ENCODE peak calls at places on chromosomes 5 and 9, in nine cellular contexts. T, G, D, J, K, N, L, R and B are unnamed samples.
A peak's percentile ranks its signal among the peaks of the same experiment; 100 is the strongest.

GRCh38 chr5:88183255-88183654 is 85.4 kb downstream of the TMEM161B start:
- DNase-seq in T (no peak), G (no peak), D (no peak), J (no peak), K (no peak), N (no peak), L (no peak), R (no peak), B (no peak)

GRCh38 chr9:124022201-124023121 is 10.9 kb downstream of the LHX2 start:
- DNase-seq in T (no peak), G (no peak), D (no peak), J (no peak), K (peak; percentile 68), N (no peak), L (no peak), R (peak; percentile 93), B (no peak)

GRCh38 chr9:115595951-115596742 is 478.2 kb upstream of the TNC start:
- DNase-seq in T (no peak), G (no peak), D (no peak), J (no peak), K (no peak), N (no peak), L (no peak), R (no peak), B (no peak)

GRCh38 chr9:27019589-27019988 is 14.1 kb upstream of the LRRC19 start:
- DNase-seq in T (peak; percentile 11), G (no peak), D (no peak), J (no peak), K (no peak), N (no peak), L (no peak), R (no peak), B (no peak)

GRCh38 chr5:160315968-160316367 is 3.6 kb upstream of the CCNJL start:
- DNase-seq in T (peak; percentile 85), G (peak; percentile 62), D (peak; percentile 82), J (peak; percentile 53), K (peak; percentile 93), N (no peak), L (no peak), R (peak; percentile 57), B (no peak)

GRCh38 chr9:129775443-129775842 is 22.6 kb upstream of the PTGES start:
- DNase-seq in T (peak; percentile 42), G (no peak), D (no peak), J (no peak), K (no peak), N (no peak), L (no peak), R (no peak), B (no peak)

GRCh38 chr5:45695011-45695667 is 1.0 kb downstream of the HCN1 start:
- DNase-seq in T (no peak), G (no peak), D (no peak), J (no peak), K (no peak), N (no peak), L (peak; percentile 19), R (peak; percentile 70), B (no peak)

GRCh38 chr9:115022760-115023434 is 92.5 kb upstream of the TNFSF8 start:
- DNase-seq in T (no peak), G (no peak), D (no peak), J (no peak), K (peak; percentile 84), N (no peak), L (no peak), R (no peak), B (no peak)

GRCh38 chr9:123686849-123687233 is 243.1 kb downstream of the DENND1A start:
- DNase-seq in T (no peak), G (no peak), D (no peak), J (no peak), K (no peak), N (no peak), L (no peak), R (no peak), B (no peak)

GRCh38 chr9:85130260-85130659 is 460.7 kb downstream of the NTRK2 start:
- DNase-seq in T (no peak), G (no peak), D (no peak), J (no peak), K (no peak), N (no peak), L (no peak), R (no peak), B (no peak)

GRCh38 chr5:37249820-37250175 is 622 bp upstream of the CPLANE1 start:
- DNase-seq in T (no peak), G (no peak), D (no peak), J (no peak), K (no peak), N (no peak), L (no peak), R (no peak), B (no peak)

GRCh38 chr9:79600466-79600865 is 28.7 kb downstream of the TLE4 start:
- DNase-seq in T (no peak), G (no peak), D (no peak), J (no peak), K (no peak), N (no peak), L (no peak), R (no peak), B (no peak)

GRCh38 chr9:129403743-129404620 is 216.9 kb downstream of the C9orf50 start:
- DNase-seq in T (no peak), G (no peak), D (no peak), J (no peak), K (no peak), N (no peak), L (no peak), R (no peak), B (no peak)

GRCh38 chr5:52735139-52735538 is 52.6 kb upstream of the ITGA1 start:
- DNase-seq in T (no peak), G (no peak), D (no peak), J (no peak), K (no peak), N (no peak), L (no peak), R (no peak), B (no peak)

GRCh38 chr9:7907636-7908195 is 108.1 kb upstream of the DMAC1 start:
- DNase-seq in T (no peak), G (no peak), D (no peak), J (no peak), K (no peak), N (no peak), L (no peak), R (no peak), B (no peak)

GRCh38 chr9:120151806-120152205 is 428.2 kb downstream of the CDK5RAP2 start:
- DNase-seq in T (no peak), G (no peak), D (no peak), J (no peak), K (no peak), N (no peak), L (no peak), R (peak; percentile 64), B (no peak)

DNA sequence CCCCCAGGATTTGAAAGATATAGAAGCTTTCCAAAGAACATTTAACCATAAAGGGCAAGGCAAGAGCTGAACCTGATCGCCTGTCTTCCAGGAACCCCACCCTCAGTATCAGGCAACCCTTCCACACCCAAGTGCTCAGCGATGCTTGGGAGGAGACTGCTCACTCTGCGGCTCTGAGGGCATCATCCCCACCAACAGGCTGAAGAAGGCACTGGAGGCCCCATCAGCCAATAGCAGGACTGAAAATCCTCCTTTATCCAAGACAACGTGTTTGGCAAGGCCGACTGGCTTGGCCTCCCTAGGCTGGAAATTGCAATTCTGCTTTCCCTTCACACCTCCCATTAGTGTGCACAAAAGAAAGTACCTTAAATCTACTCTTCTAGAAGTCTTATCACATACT is 1.4 kb upstream of the PPP2CA start:
- DNase-seq in T (peak; percentile 12), G (peak; percentile 56), D (peak; percentile 63), J (no peak), K (peak; percentile 36), N (no peak), L (peak; percentile 43), R (peak; percentile 83), B (no peak)
- TF ChIP-seq CTCF in T (no peak), G (no peak), D (no peak), J (no peak), K (no peak), N (no peak), L (no peak), R (peak; percentile 50), B (no peak)

GRCh38 chr9:133576591-133577462 is 32.4 kb downstream of the FAM163B start:
- DNase-seq in T (no peak), G (no peak), D (no peak), J (no peak), K (no peak), N (no peak), L (no peak), R (no peak), B (no peak)

GRCh38 chr9:133577463-133578112 is 31.6 kb downstream of the FAM163B start:
- DNase-seq in T (no peak), G (no peak), D (no peak), J (no peak), K (no peak), N (no peak), L (no peak), R (no peak), B (no peak)

GRCh38 chr9:133573791-133574515 is 35.2 kb downstream of the FAM163B start:
- DNase-seq in T (no peak), G (no peak), D (no peak), J (no peak), K (no peak), N (no peak), L (no peak), R (no peak), B (no peak)

GRCh38 chr9:133574791-133575672 is 34.2 kb downstream of the FAM163B start:
- DNase-seq in T (no peak), G (no peak), D (no peak), J (no peak), K (no peak), N (no peak), L (no peak), R (no peak), B (no peak)

GRCh38 chr9:133575673-133576590 is 33.3 kb downstream of the FAM163B start:
- DNase-seq in T (no peak), G (no peak), D (no peak), J (no peak), K (no peak), N (no peak), L (no peak), R (no peak), B (no peak)
- TF ChIP-seq CTCF in T (no peak), G (no peak), D (no peak), J (no peak), K (no peak), N (no peak), L (no peak), R (no peak), B (no peak)

GRCh38 chr5:138611295-138612220 is 36.4 kb upstream of the HSPA9 start:
- DNase-seq in T (peak; percentile 77), G (no peak), D (no peak), J (no peak), K (no peak), N (no peak), L (peak; percentile 70), R (peak; percentile 85), B (no peak)
- TF ChIP-seq CTCF in T (no peak), G (no peak), D (no peak), J (no peak), K (no peak), N (peak; percentile 48), L (no peak), R (peak; percentile 50), B (no peak)

DNA sequence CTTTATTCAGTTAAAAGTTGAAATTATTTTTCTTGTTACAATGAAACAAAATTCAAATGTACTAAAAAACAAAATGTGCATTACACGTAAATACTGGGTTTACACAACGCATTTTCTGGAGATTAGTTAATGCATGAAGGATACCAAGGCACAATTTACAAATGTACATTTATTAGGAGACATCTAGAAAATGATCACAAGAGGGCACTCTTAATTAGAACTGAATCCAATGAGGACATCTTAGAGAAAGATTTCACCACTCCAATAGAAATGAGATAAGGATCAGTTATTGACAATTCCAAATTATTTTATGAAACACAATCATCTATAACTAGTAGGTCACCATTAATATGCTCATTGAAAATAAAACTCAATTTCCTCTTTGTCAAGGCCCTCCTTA is 36.6 kb upstream of the CDH12 start:
- DNase-seq in T (peak; percentile 46), G (no peak), D (no peak), J (no peak), K (no peak), N (no peak), L (no peak), R (no peak), B (no peak)
- TF ChIP-seq CTCF in T (peak; percentile 31), G (no peak), D (no peak), J (no peak), K (peak; percentile 28), N (peak; percentile 43), L (peak; percentile 17), R (peak; percentile 62), B (no peak)